ENCODE peak calls at places on chromosomes 3 and 15, in nine cellular contexts. G is astrocyte; A is cardiac muscle cell; P is CD8-positive, alpha-beta memory T cell; X is Panc1; N is CD4-positive, CD25-positive, alpha-beta regulatory T cell; M is CD4-positive, alpha-beta memory T cell; W is A549; T is suprapubic skin. C is an unnamed sample. For H3K9me3, the result is how much of the 10 kb centered on the place peaks cover.

GRCh38 chr15:70055601-70056051 is 42.1 kb downstream of the TLE3 start:
- DNase-seq in G (no peak), A (no peak), P (no peak), X (no peak), N (no peak), M (no peak), W (no peak), T (peak), C (no peak)

GRCh38 chr3:60633644-60634043 is 617.6 kb downstream of the FHIT start:
- DNase-seq in G (no peak), A (peak), P (no peak), X (no peak), N (no peak), M (no peak), W (no peak), T (no peak), C (peak)

GRCh38 chr3:154421067-154421466 is 8.9 kb downstream of the GPR149 start:
- DNase-seq in G (no peak), A (peak), P (no peak), X (no peak), N (no peak), M (no peak), W (no peak), T (no peak), C (no peak)

GRCh38 chr15:73573572-73573971 is 59.6 kb downstream of the NPTN start:
- DNase-seq in G (peak), A (no peak), P (no peak), X (no peak), N (no peak), M (no peak), W (no peak), T (no peak), C (peak)

GRCh38 chr15:57061281-57061680 is 142.8 kb downstream of the TCF12 start:
- DNase-seq in G (no peak), A (no peak), P (no peak), X (no peak), N (no peak), M (no peak), W (no peak), T (no peak), C (no peak)

GRCh38 chr3:118842147-118842863 is 192.3 kb downstream of the IGSF11 start:
- DNase-seq in G (no peak), A (peak), P (no peak), X (no peak), N (no peak), M (no peak), W (no peak), T (no peak), C (peak)

GRCh38 chr3:104632947-104633346 is 733.8 kb upstream of the ALCAM start:
- DNase-seq in G (no peak), A (no peak), P (no peak), X (no peak), N (no peak), M (no peak), W (no peak), T (no peak), C (no peak)

GRCh38 chr3:2301361-2301760 is 202.7 kb downstream of the CNTN4 start:
- DNase-seq in G (no peak), A (no peak), P (no peak), X (no peak), N (no peak), M (no peak), W (no peak), T (no peak), C (no peak)

GRCh38 chr3:189758186-189758585 is 127.0 kb downstream of the TP63 start:
- DNase-seq in G (no peak), A (no peak), P (no peak), X (no peak), N (no peak), M (no peak), W (no peak), T (no peak), C (no peak)

GRCh38 chr3:24389108-24390090 is 105.3 kb downstream of the THRB start:
- DNase-seq in G (no peak), A (no peak), P (no peak), X (no peak), N (no peak), M (no peak), W (no peak), T (no peak), C (no peak)

GRCh38 chr3:171695476-171695875 is 114.8 kb downstream of the PLD1 start:
- DNase-seq in G (no peak), A (no peak), P (no peak), X (no peak), N (no peak), M (no peak), W (no peak), T (no peak), C (peak)

GRCh38 chr15:81897011-81897677 is 148.7 kb downstream of the MEX3B start:
- DNase-seq in G (peak), A (no peak), P (no peak), X (no peak), N (no peak), M (no peak), W (no peak), T (no peak), C (peak)

GRCh38 chr3:23949784-23950183 is 4.7 kb downstream of the NR1D2 start:
- DNase-seq in G (no peak), A (peak), P (no peak), X (no peak), N (no peak), M (no peak), W (no peak), T (no peak), C (no peak)

GRCh38 chr15:64460737-64461576 is 579 bp downstream of the ZNF609 start:
- DNase-seq in G (peak), A (peak), P (peak), X (peak), N (no peak), M (peak), W (peak), T (no peak), C (peak)

GRCh38 chr3:194310060-194310481 is 41.1 kb downstream of the CPN2 start:
- DNase-seq in G (no peak), A (no peak), P (no peak), X (no peak), N (no peak), M (no peak), W (no peak), T (no peak), C (no peak)

GRCh38 chr3:186277268-186277909 is 84.6 kb downstream of the DGKG start:
- DNase-seq in G (peak), A (peak), P (no peak), X (no peak), N (no peak), M (no peak), W (no peak), T (no peak), C (peak)

GRCh38 chr3:30495172-30496124 is 111.0 kb upstream of the TGFBR2 start:
- DNase-seq in G (no peak), A (no peak), P (no peak), X (no peak), N (no peak), M (no peak), W (no peak), T (no peak), C (no peak)

GRCh38 chr3:12117473-12117872 is 41.2 kb downstream of the TIMP4 start:
- DNase-seq in G (no peak), A (no peak), P (no peak), X (no peak), N (no peak), M (no peak), W (no peak), T (no peak), C (no peak)

GRCh38 chr15:59439571-59439970 is 1.6 kb downstream of the FAM81A start:
- DNase-seq in G (no peak), A (no peak), P (no peak), X (no peak), N (no peak), M (no peak), W (no peak), T (no peak), C (no peak)

GRCh38 chr3:24854748-24855147 is 360.1 kb upstream of the THRB start:
- DNase-seq in G (no peak), A (no peak), P (no peak), X (no peak), N (no peak), M (no peak), W (no peak), T (no peak), C (no peak)

GRCh38 chr15:77507151-77507847 is 86.6 kb downstream of the HMG20A start:
- DNase-seq in G (no peak), A (no peak), P (no peak), X (no peak), N (no peak), M (no peak), W (no peak), T (no peak), C (peak)

GRCh38 chr3:191301982-191302381 is 27.2 kb upstream of the CCDC50 start:
- DNase-seq in G (no peak), A (no peak), P (no peak), X (no peak), N (no peak), M (no peak), W (no peak), T (no peak), C (no peak)

GRCh38 chr3:9497821-9498565 is 55.6 kb downstream of the LHFPL4 start:
- DNase-seq in G (peak), A (no peak), P (no peak), X (no peak), N (no peak), M (no peak), W (no peak), T (no peak), C (peak)

GRCh38 chr3:171430530-171430929 is 29.7 kb downstream of the TNIK start:
- DNase-seq in G (no peak), A (no peak), P (no peak), X (no peak), N (no peak), M (no peak), W (no peak), T (no peak), C (no peak)

GRCh38 chr15:81279621-81280051 is 44.3 kb downstream of the STARD5 start:
- DNase-seq in G (no peak), A (no peak), P (no peak), X (no peak), N (no peak), M (no peak), W (no peak), T (no peak), C (no peak)

GRCh38 chr15:56528136-56528535 is 63.2 kb upstream of the MNS1 start:
- DNase-seq in G (no peak), A (no peak), P (no peak), X (no peak), N (no peak), M (no peak), W (no peak), T (no peak), C (peak)

GRCh38 chr3:115336836-115337235 is 189.7 kb upstream of the ZBTB20 start:
- DNase-seq in G (no peak), A (no peak), P (no peak), X (no peak), N (no peak), M (no peak), W (no peak), T (no peak), C (no peak)

GRCh38 chr3:21779909-21780308 is 28.9 kb upstream of the ZNF385D start:
- DNase-seq in G (no peak), A (no peak), P (no peak), X (no peak), N (no peak), M (no peak), W (no peak), T (no peak), C (peak)

GRCh38 chr3:90069748-90070147 is 962.3 kb downstream of the EPHA3 start:
- DNase-seq in G (peak), A (no peak), P (no peak), X (no peak), N (no peak), M (no peak), W (no peak), T (no peak), C (peak)

GRCh38 chr3:131216801-131217200 is 164.8 kb upstream of the NUDT16 start:
- DNase-seq in G (peak), A (no peak), P (no peak), X (no peak), N (no peak), M (no peak), W (peak), T (no peak), C (peak)

GRCh38 chr3:183254816-183255730 is 2.0 kb downstream of the B3GNT5 start:
- DNase-seq in G (peak), A (no peak), P (no peak), X (no peak), N (no peak), M (no peak), W (no peak), T (no peak), C (peak)

GRCh38 chr3:50150863-50151686 is 4.0 kb upstream of the SEMA3F start:
- DNase-seq in G (no peak), A (peak), P (no peak), X (no peak), N (no peak), M (no peak), W (no peak), T (no peak), C (no peak)

GRCh38 chr15:66080791-66081475 is 172.6 kb downstream of the MEGF11 start:
- DNase-seq in G (peak), A (no peak), P (no peak), X (no peak), N (no peak), M (no peak), W (peak), T (no peak), C (peak)

GRCh38 chr15:66619152-66619903 is 53.5 kb upstream of the LCTL start:
- DNase-seq in G (peak), A (peak), P (peak), X (peak), N (no peak), M (no peak), W (peak), T (peak), C (peak)

GRCh38 chr15:74815121-74815933 is 2.7 kb downstream of the LMAN1L start:
- DNase-seq in G (no peak), A (no peak), P (no peak), X (no peak), N (no peak), M (no peak), W (no peak), T (no peak), C (no peak)

GRCh38 chr15:74815961-74816360 is 3.3 kb downstream of the LMAN1L start:
- DNase-seq in G (no peak), A (no peak), P (no peak), X (no peak), N (no peak), M (no peak), W (no peak), T (no peak), C (no peak)

GRCh38 chr15:74820056-74820455 is 6.4 kb upstream of the CPLX3 start:
- DNase-seq in G (no peak), A (no peak), P (no peak), X (no peak), N (no peak), M (no peak), W (no peak), T (no peak), C (no peak)

GRCh38 chr15:74817370-74817737 is 4.7 kb downstream of the LMAN1L start:
- DNase-seq in G (no peak), A (peak), P (no peak), X (no peak), N (no peak), M (no peak), W (no peak), T (no peak), C (no peak)

GRCh38 chr15:74816624-74817369 is 4.2 kb downstream of the LMAN1L start:
- DNase-seq in G (no peak), A (no peak), P (no peak), X (no peak), N (no peak), M (no peak), W (no peak), T (no peak), C (no peak)
- H3K27ac ChIP-seq in G (no peak), A (no peak), P (no peak), X (no peak), N (no peak), M (no peak), W (no peak), T (peak), C (no peak)

DNA sequence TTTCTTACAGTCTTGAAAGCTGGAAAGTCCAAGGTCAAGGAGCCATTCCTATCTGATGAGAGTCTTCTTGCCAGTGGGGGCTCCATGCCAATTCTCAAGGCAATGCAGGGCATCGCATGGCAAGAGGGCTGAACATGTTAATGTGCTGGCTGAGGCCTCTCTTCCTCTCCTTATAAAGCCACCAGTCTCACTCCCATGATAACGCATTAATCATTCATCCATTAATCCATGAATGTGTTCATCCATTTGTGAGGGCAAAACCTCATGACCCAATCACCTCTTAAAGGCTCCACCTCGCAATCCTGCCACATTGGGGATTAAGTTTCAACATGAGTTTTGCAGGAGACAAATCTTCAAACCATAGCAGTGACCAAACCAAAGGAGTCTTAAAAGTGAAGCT is 118.3 kb downstream of the PROS1 start:
- DNase-seq in G (no peak), A (no peak), P (no peak), X (no peak), N (no peak), M (no peak), W (no peak), T (no peak), C (no peak)
- H3K9me3 ChIP-seq in G (under half), A (under half), P (under half), X (under half), N (under half), M (under half), W (under half), T (under half), C (under half)

GRCh38 chr3:13651057-13651400 is 102.1 kb downstream of the FBLN2 start:
- DNase-seq in G (no peak), A (no peak), P (no peak), X (no peak), N (no peak), M (no peak), W (no peak), T (no peak), C (no peak)
- H3K27ac ChIP-seq in G (no peak), A (no peak), P (no peak), X (no peak), N (no peak), M (no peak), W (no peak), T (no peak), C (no peak)

DNA sequence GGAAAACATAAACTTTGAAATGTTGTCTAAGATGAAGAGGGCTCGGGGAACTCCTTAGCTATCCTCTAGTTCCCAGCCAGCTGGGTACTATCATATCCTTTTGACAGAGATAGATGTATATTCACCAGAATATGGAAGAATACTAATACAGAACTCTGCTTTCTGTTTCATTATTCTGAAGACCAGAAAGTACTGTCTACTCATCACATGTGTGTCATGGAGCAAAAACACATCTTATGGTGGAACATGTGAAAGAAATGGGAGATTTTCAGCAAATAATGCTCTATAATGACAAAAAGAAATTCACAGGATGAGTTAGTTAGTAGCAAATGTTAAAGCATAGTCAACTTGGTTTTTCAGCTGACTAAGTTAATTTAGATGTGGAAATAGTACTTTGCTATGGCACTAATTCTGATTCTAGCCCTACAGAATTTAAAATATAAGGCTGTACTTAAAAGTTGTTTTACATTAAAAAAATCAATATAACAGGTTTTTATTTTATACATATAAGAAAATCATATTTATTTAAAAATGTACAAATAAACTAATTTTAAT is 16.5 kb downstream of the ISL2 start:
- DNase-seq in G (no peak), A (no peak), P (no peak), X (no peak), N (no peak), M (no peak), W (no peak), T (no peak), C (no peak)
- H3K9me3 ChIP-seq in G (under half), A (under half), P (under half), X (under half), N (under half), M (under half), W (under half), T (under half), C (under half)

GRCh38 chr15:62903437-62903836 is 139.1 kb upstream of the TPM1 start:
- DNase-seq in G (no peak), A (no peak), P (no peak), X (no peak), N (no peak), M (no peak), W (no peak), T (no peak), C (no peak)
- H3K27ac ChIP-seq in G (no peak), A (no peak), P (no peak), X (no peak), N (no peak), M (no peak), W (peak), T (no peak), C (no peak)

GRCh38 chr3:74561881-74562280 is 52.6 kb downstream of the CNTN3 start:
- DNase-seq in G (no peak), A (no peak), P (no peak), X (no peak), N (no peak), M (no peak), W (no peak), T (no peak), C (no peak)

GRCh38 chr3:74564560-74564959 is 49.9 kb downstream of the CNTN3 start:
- DNase-seq in G (no peak), A (no peak), P (no peak), X (no peak), N (no peak), M (no peak), W (no peak), T (no peak), C (no peak)

GRCh38 chr3:74559301-74559700 is 55.2 kb downstream of the CNTN3 start:
- DNase-seq in G (no peak), A (no peak), P (no peak), X (no peak), N (no peak), M (no peak), W (no peak), T (no peak), C (no peak)

GRCh38 chr3:74562528-74563190 is 51.8 kb downstream of the CNTN3 start:
- DNase-seq in G (no peak), A (no peak), P (no peak), X (no peak), N (no peak), M (no peak), W (no peak), T (no peak), C (no peak)
- H3K9me3 ChIP-seq in G (under half), A (under half), P (under half), X (under half), N (under half), M (under half), W (under half), T (under half), C (under half)

DNA sequence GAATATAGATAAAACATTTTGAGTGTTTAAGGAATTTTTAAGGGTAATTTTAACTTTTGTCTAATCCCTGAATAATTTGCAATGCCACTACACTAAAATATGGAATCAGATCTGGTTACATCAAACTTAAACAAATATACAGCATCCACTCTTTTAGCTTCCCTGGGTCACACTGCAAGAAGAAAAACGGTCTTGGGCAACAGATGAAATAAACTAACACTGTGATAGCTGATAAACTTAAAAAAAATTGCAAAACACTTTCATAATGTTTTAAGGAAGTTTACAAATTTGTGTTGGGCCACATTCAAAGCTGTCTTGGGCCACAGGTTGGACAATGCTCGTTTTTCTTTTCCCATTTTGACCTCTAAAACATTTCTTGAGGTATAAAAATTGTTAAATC is 34.3 kb downstream of the CCDC66 start:
- DNase-seq in G (no peak), A (no peak), P (no peak), X (no peak), N (no peak), M (no peak), W (no peak), T (no peak), C (peak)
- H3K27ac ChIP-seq in G (no peak), A (no peak), P (no peak), X (no peak), N (peak), M (no peak), W (no peak), T (no peak), C (no peak)